ENCODE peak calls at places on chromosome 7, in seven cellular contexts. H is germinal center, M is astrocyte of the spinal cord, K is D721Med, E is esophagus squamous epithelium, Y is NT2/D1, C is psoas muscle. V is an unnamed sample.

GRCh38 chr7:24595671-24596418 is 22.6 kb downstream of the PALS2 start:
- DNase-seq in H (no peak), M (no peak), K (no peak), E (no peak), Y (no peak), C (no peak), V (no peak)

GRCh38 chr7:42692609-42693008 is 219.3 kb downstream of the C7orf25 start:
- DNase-seq in H (no peak), M (peak), K (no peak), E (no peak), Y (no peak), C (no peak), V (no peak)

GRCh38 chr7:37448637-37449331 is at the start of gene ELMO1:
- DNase-seq in H (peak), M (peak), K (no peak), E (peak), Y (peak), C (peak), V (peak)

GRCh38 chr7:142357953-142358520 is 100.2 kb upstream of the PRSS58 start:
- DNase-seq in H (no peak), M (peak), K (no peak), E (no peak), Y (peak), C (no peak), V (no peak)

GRCh38 chr7:90918303-90918702 is 322.2 kb downstream of the CDK14 start:
- DNase-seq in H (no peak), M (no peak), K (no peak), E (no peak), Y (no peak), C (no peak), V (no peak)

GRCh38 chr7:74604326-74605020 is 53.0 kb upstream of the GTF2I start:
- DNase-seq in H (no peak), M (no peak), K (no peak), E (no peak), Y (no peak), C (peak), V (peak)

GRCh38 chr7:100267648-100268047 is 39.9 kb upstream of the SPDYE3 start:
- DNase-seq in H (no peak), M (no peak), K (no peak), E (no peak), Y (no peak), C (no peak), V (no peak)

GRCh38 chr7:2802504-2803341 is 41.4 kb downstream of the GNA12 start:
- DNase-seq in H (no peak), M (peak), K (no peak), E (no peak), Y (no peak), C (no peak), V (no peak)

GRCh38 chr7:94509264-94509878 is at the start of gene CASD1:
- DNase-seq in H (no peak), M (peak), K (peak), E (peak), Y (no peak), C (peak), V (peak)